ENCODE peak calls at places on chromosomes 6 and 20, in six cellular contexts. P is mesendoderm, X is pancreas, O is ovary, L is tibial nerve, J is cardiac muscle cell. N is an unnamed sample.
A peak's percentile ranks its signal among the peaks of the same experiment; 100 is the strongest.

GRCh38 chr6:108492131-108492766 is 68.5 kb upstream of the FOXO3 start:
- DNase-seq in P (peak; percentile 28), O (no peak), L (peak; percentile 9), J (peak; percentile 22), X (no peak), N (no peak)

GRCh38 chr6:168037242-168037641 is 39.8 kb downstream of the KIF25 start:
- DNase-seq in P (no peak), L (no peak), O (no peak), X (no peak), J (no peak), N (no peak)

GRCh38 chr6:56517155-56517745 is 125.4 kb downstream of the DST start:
- DNase-seq in P (no peak), L (no peak), J (no peak), O (no peak), X (no peak), N (no peak)

GRCh38 chr6:111758608-111759293 is 114.5 kb downstream of the FYN start:
- DNase-seq in L (no peak), J (no peak), X (no peak), P (no peak), O (no peak), N (no peak)

GRCh38 chr20:34410331-34410730 is 47.3 kb downstream of the ITCH start:
- DNase-seq in X (no peak), L (no peak), O (no peak), P (no peak), J (no peak), N (no peak)

GRCh38 chr6:40543776-40544175 is 43.4 kb downstream of the LRFN2 start:
- DNase-seq in L (no peak), J (no peak), O (no peak), P (peak; percentile 15), X (no peak), N (no peak)

GRCh38 chr6:7431594-7432390 is 42.2 kb downstream of the RIOK1 start:
- DNase-seq in L (no peak), O (no peak), X (no peak), P (peak; percentile 27), J (no peak), N (no peak)

GRCh38 chr6:26304213-26305096 is 60.5 kb upstream of the BTN3A2 start:
- DNase-seq in J (no peak), L (peak; percentile 56), O (peak; percentile 44), X (no peak), P (peak; percentile 77), N (no peak)

GRCh38 chr6:49606696-49607390 is 29.8 kb downstream of the RHAG start:
- DNase-seq in P (peak; percentile 70), X (peak; percentile 41), O (no peak), L (no peak), J (peak; percentile 90), N (no peak)

GRCh38 chr20:62219101-62219991 is 732 bp downstream of the HRH3 start:
- DNase-seq in P (no peak), J (peak; percentile 45), X (no peak), O (no peak), L (no peak), N (peak; percentile 46)

GRCh38 chr6:19322691-19323470 is 514.3 kb upstream of the ID4 start:
- DNase-seq in L (no peak), P (no peak), J (no peak), O (no peak), X (no peak), N (no peak)

GRCh38 chr20:46414608-46415007 is 8.2 kb upstream of the ELMO2 start:
- DNase-seq in L (no peak), O (no peak), X (no peak), J (no peak), P (no peak), N (no peak)

GRCh38 chr6:12279322-12280098 is 10.7 kb upstream of the EDN1 start:
- DNase-seq in X (no peak), P (no peak), L (no peak), O (no peak), J (no peak), N (no peak)

GRCh38 chr6:19320066-19320465 is 517.1 kb upstream of the ID4 start:
- DNase-seq in O (no peak), X (no peak), J (no peak), L (no peak), P (peak; percentile 14), N (no peak)

GRCh38 chr20:31716818-31717477 is 5.7 kb downstream of the BCL2L1 start:
- DNase-seq in O (no peak), X (no peak), J (no peak), P (no peak), L (no peak), N (no peak)
- H3K4me3 ChIP-seq in O (no peak overlapping the region), X (peak overlapping the region; percentile 8), J (no peak overlapping the region), P (no peak overlapping the region), L (peak overlapping the region; percentile 90), N (peak overlapping the region; percentile 1)

DNA sequence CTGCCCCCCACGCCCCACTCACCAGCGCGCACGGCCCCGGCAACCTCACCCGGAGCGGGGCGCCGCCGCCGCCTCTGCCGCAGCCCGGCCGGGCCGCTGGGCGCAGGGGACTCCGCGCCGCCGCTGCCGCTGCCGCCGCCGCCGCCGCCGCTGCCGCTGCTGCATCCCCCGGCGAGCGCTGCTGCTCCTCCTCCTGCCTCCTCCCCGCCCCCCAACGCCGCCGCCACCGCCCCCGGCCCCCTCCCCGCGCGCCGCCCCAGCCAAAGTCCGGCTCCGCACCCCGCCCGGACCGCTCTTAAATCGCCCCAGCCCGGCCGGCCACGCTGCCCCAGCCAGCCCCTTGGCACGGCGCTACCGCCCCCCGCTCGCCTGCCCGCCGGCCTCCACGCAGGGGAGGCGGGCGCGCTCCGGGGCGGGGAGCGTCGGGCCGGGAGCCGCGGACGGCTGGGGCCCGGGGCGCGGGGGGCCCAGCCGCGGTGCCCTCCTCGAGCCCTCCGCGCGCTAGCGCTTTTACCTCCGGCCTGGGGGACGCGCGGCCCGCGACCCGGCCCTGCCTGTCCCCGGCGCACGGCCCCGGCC is at the start of gene SULF2:
- DNase-seq in J (peak; percentile 70), X (no peak), L (no peak), P (peak; percentile 42), O (peak; percentile 76), N (peak; percentile 55)
- H3K27ac ChIP-seq in J (no peak within 1 kb of the TSS), X (no peak within 1 kb of the TSS), L (peak within 1 kb of the TSS; percentile 21), P (no peak within 1 kb of the TSS), O (peak within 1 kb of the TSS; percentile 87), N (peak within 1 kb of the TSS; percentile 33)

DNA sequence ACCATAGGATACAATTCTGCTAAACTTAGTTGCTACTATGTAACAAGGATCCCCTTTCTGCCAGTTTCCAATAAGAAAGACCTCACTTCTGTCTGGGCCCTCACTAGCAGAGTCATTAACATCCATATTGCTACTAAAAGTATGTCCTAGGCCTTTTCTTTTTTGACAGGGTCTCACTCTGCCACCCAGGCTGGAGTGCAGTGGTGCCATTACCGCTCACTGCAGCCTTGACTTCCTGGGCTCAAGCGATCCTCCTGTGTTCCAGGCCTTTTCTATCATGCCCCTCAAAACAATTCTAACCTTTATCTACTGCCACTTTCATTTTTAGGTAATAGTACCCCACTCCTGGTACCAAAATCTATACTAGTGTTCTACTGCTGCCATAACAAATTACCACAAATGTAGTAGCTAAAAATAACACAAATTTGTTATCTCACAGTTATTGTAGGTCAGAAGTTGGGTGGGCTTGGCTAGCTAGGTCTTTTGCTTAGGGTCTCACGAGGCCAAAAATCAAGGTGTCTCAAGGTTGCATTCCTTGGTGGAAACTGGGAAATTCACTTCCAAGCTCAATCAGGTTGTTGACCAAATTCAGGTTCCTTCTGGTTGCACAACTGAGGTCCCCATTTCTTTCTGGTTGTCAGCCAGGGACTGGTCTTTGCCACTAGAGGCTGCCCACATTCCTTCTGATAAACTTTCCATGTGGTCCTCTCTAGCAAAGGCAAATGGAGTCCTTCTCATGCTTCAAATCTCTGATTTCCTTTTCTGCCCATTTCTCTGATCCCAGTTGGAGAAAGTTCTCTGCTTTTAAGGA is 3.0 kb downstream of the CSNK2A1 start:
- DNase-seq in O (no peak), L (no peak), P (peak; percentile 51), X (no peak), J (no peak), N (no peak)
- H3K4me3 ChIP-seq in O (no peak overlapping the region), L (no peak overlapping the region), P (no peak overlapping the region), X (no peak overlapping the region), J (no peak overlapping the region), N (no peak overlapping the region)

GRCh38 chr6:136669299-136669699 is 119.1 kb upstream of the MAP7 start:
- DNase-seq in O (no peak), L (no peak), P (no peak), J (no peak), X (no peak), N (no peak)
- H3K27ac ChIP-seq in O (no peak overlapping the region), L (no peak overlapping the region), P (no peak overlapping the region), J (no peak overlapping the region), X (no peak overlapping the region), N (no peak overlapping the region)

GRCh38 chr6:165663283-165663735 is 268 bp upstream of the PDE10A start:
- DNase-seq in P (peak; percentile 63), O (peak; percentile 49), X (peak; percentile 15), L (peak; percentile 28), J (peak; percentile 48), N (peak; percentile 82)
- H3K4me3 ChIP-seq in P (peak overlapping the region; percentile 30), O (peak overlapping the region; percentile 44), X (peak overlapping the region; percentile 41), L (peak overlapping the region; percentile 61), J (peak overlapping the region; percentile 70), N (peak overlapping the region; percentile 74)

DNA sequence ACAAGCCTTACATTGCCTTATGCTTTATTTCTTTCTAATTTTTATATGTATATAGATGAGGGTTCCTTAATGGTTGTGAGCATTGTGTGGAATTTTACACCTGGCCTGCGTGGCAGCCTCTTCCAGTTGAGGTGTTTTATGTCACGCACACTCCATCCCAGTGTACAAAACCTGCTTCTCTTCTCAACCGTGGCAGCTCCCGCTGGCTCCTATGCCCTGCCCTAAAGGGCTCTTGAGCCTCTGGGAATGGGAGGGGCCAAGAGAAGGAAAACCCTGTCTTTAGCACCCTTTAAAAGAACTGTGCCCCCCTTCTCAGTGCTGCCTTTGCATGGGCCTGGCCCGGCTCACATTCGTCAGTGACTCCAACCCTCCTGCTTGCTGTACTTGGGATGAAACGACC is 4.3 kb upstream of the DNAJC5 start:
- DNase-seq in O (no peak), J (no peak), X (no peak), P (no peak), L (no peak), N (no peak)
- H3K27ac ChIP-seq in O (no peak overlapping the region), J (no peak overlapping the region), X (no peak overlapping the region), P (no peak overlapping the region), L (no peak overlapping the region), N (no peak overlapping the region)

N was measured in right cardiac atrium.